ENCODE peak calls at places on chromosomes 13 and 19, in seven cellular contexts. A is cardiac fibroblast; D is GM20000; Y is dorsolateral prefrontal cortex; H is A549; P is activated CD8-positive, alpha-beta T cell treated with anti-CD3 and anti-CD28 coated beads for 36 hours; N is glutamatergic neuron. Z is an unnamed sample.

GRCh38 chr13:20772401-20773131 is 1.2 kb downstream of the EEF1AKMT1 start:
- DNase-seq in A (peak), D (no peak), Y (no peak), H (no peak), P (no peak), N (no peak), Z (no peak)

GRCh38 chr19:18478545-18479311 is 40.8 kb upstream of the ISYNA1 start:
- DNase-seq in A (peak), D (peak), Y (peak), H (peak), P (peak), N (no peak), Z (peak)

GRCh38 chr13:112245959-112246358 is 130.2 kb upstream of the SPACA7 start:
- DNase-seq in A (no peak), D (no peak), Y (no peak), H (no peak), P (no peak), N (no peak), Z (no peak)

GRCh38 chr13:78603240-78603947 is at the start of gene POU4F1:
- DNase-seq in A (no peak), D (peak), Y (no peak), H (peak), P (peak), N (peak), Z (peak)

GRCh38 chr19:18433039-18433691 is 4.8 kb downstream of the ISYNA1 start:
- DNase-seq in A (no peak), D (peak), Y (no peak), H (no peak), P (peak), N (peak), Z (peak)

GRCh38 chr19:38617283-38617763 is 430 bp downstream of the MAP4K1 start:
- DNase-seq in A (no peak), D (no peak), Y (no peak), H (no peak), P (peak), N (no peak), Z (no peak)

GRCh38 chr13:26034018-26034417 is 17.8 kb downstream of the SHISA2 start:
- DNase-seq in A (no peak), D (no peak), Y (no peak), H (no peak), P (no peak), N (no peak), Z (no peak)

GRCh38 chr19:17711851-17712250 is 7.4 kb upstream of the MAP1S start:
- DNase-seq in A (no peak), D (no peak), Y (no peak), H (no peak), P (no peak), N (no peak), Z (no peak)

GRCh38 chr19:33470686-33471085 is 50.9 kb downstream of the PEPD start:
- DNase-seq in A (no peak), D (no peak), Y (no peak), H (no peak), P (no peak), N (no peak), Z (no peak)

GRCh38 chr13:111152836-111153235 is 37.7 kb downstream of the ARHGEF7 start:
- DNase-seq in A (peak), D (no peak), Y (no peak), H (peak), P (no peak), N (no peak), Z (no peak)

GRCh38 chr19:52880895-52881389 is 16.5 kb downstream of the ZNF320 start:
- DNase-seq in A (no peak), D (no peak), Y (no peak), H (no peak), P (no peak), N (no peak), Z (no peak)

GRCh38 chr19:54137913-54138776 is 583 bp downstream of the CNOT3 start:
- DNase-seq in A (no peak), D (no peak), Y (no peak), H (no peak), P (peak), N (peak), Z (peak)

GRCh38 chr19:5624741-5625140 is 1.9 kb downstream of the SAFB start:
- DNase-seq in A (no peak), D (no peak), Y (no peak), H (no peak), P (peak), N (no peak), Z (no peak)

GRCh38 chr19:2755448-2755705 is 15.6 kb upstream of the SLC39A3 start:
- DNase-seq in A (no peak), D (no peak), Y (no peak), H (no peak), P (no peak), N (no peak), Z (no peak)

GRCh38 chr19:38661996-38662395 is 14.5 kb downstream of the ACTN4 start:
- DNase-seq in A (no peak), D (no peak), Y (no peak), H (no peak), P (no peak), N (no peak), Z (no peak)

GRCh38 chr13:84132491-84132890 is 250.2 kb upstream of the SLITRK1 start:
- DNase-seq in A (no peak), D (no peak), Y (no peak), H (no peak), P (no peak), N (no peak), Z (no peak)

GRCh38 chr13:49622174-49622946 is 5.9 kb upstream of the ARL11 start:
- DNase-seq in A (peak), D (no peak), Y (no peak), H (no peak), P (no peak), N (no peak), Z (no peak)

GRCh38 chr19:19404879-19405860 is at the start of gene GATAD2A:
- DNase-seq in A (peak), D (peak), Y (peak), H (peak), P (peak), N (peak), Z (peak)

GRCh38 chr13:29106651-29107050 is 286.5 kb downstream of the MTUS2 start:
- DNase-seq in A (no peak), D (no peak), Y (no peak), H (no peak), P (no peak), N (no peak), Z (no peak)

GRCh38 chr19:5691930-5692784 is 2.1 kb downstream of the RPL36 start:
- DNase-seq in A (no peak), D (no peak), Y (no peak), H (no peak), P (peak), N (no peak), Z (no peak)

GRCh38 chr19:5915782-5916165 is 1.7 kb downstream of the CAPS start:
- DNase-seq in A (no peak), D (no peak), Y (no peak), H (no peak), P (no peak), N (no peak), Z (no peak)

GRCh38 chr19:38386300-38386967 is 1.4 kb downstream of the GGN start:
- DNase-seq in A (no peak), D (no peak), Y (no peak), H (no peak), P (no peak), N (peak), Z (no peak)

GRCh38 chr19:29706635-29707034 is 8.4 kb downstream of the C19orf12 start:
- DNase-seq in A (no peak), D (no peak), Y (no peak), H (no peak), P (no peak), N (no peak), Z (no peak)

GRCh38 chr13:81714513-81714912 is 1373.6 kb upstream of the SPRY2 start:
- DNase-seq in A (no peak), D (no peak), Y (no peak), H (no peak), P (no peak), N (no peak), Z (no peak)
- TF ChIP-seq CTCF in A (no peak), D (no peak), Y (no peak), H (no peak), P (no peak), N (no peak), Z (no peak)

DNA sequence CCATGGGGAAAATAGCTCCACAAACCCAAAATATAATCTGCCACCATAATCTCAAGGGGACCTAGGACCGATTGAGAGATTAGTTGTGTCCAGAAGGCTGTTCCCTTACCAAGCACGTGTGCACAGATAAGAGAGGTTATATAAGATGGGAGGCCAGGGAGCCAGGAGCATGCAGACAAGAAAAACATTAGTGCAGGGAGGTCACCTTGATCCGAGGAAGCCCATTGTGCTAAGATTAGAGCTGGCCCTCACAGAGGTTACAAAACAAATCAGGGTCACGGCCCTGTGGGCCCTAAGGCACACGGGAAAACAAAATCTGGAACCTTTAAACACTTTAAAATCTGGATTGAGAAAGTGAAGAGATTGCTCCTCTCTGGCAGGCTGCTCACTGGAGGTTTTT is 37.7 kb downstream of the RGCC start:
- DNase-seq in A (no peak), D (no peak), Y (no peak), H (no peak), P (no peak), N (no peak), Z (no peak)
- TF ChIP-seq CTCF in A (no peak), D (no peak), Y (no peak), H (no peak), P (no peak), N (no peak), Z (no peak)

GRCh38 chr13:61002686-61003085 is 413.0 kb downstream of the PCDH20 start:
- DNase-seq in A (no peak), D (no peak), Y (no peak), H (no peak), P (no peak), N (no peak), Z (no peak)
- TF ChIP-seq CTCF in A (no peak), D (no peak), Y (no peak), H (no peak), P (no peak), N (no peak), Z (no peak)

GRCh38 chr13:99600318-99600717 is 99.0 kb downstream of the TM9SF2 start:
- DNase-seq in A (no peak), D (no peak), Y (no peak), H (no peak), P (peak), N (no peak), Z (no peak)
- TF ChIP-seq CTCF in A (no peak), D (peak), Y (no peak), H (peak), P (peak), N (no peak), Z (no peak)

Z was measured in GM10248.